ENCODE peak calls at places on chromosomes 2 and 18, in seven cellular contexts. W is fibroblast of lung, E is cardiac fibroblast, T is GM13976, Z is body of pancreas, N is AG09319, L is RWPE2. U is an unnamed sample.
A peak's percentile ranks its signal among the peaks of the same experiment; 100 is the strongest.

GRCh38 chr2:100013892-100014677 is 128.3 kb downstream of the AFF3 start:
- DNase-seq in E (peak; percentile 65), L (peak; percentile 79), N (peak; percentile 98), T (no peak), W (peak; percentile 98), Z (peak; percentile 10), U (no peak)

GRCh38 chr18:64615047-64615446 is 466.2 kb upstream of the LINC00305 start:
- DNase-seq in Z (no peak), L (no peak), W (no peak), T (no peak), E (no peak), N (no peak), U (no peak)

GRCh38 chr2:127157651-127158460 is 50.9 kb upstream of the BIN1 start:
- DNase-seq in Z (no peak), T (no peak), W (peak; percentile 45), L (no peak), E (peak; percentile 42), N (no peak), U (peak; percentile 16)

GRCh38 chr18:27839141-27839540 is 337.8 kb downstream of the CDH2 start:
- DNase-seq in T (no peak), N (no peak), W (no peak), L (peak; percentile 84), E (peak; percentile 58), Z (no peak), U (no peak)

GRCh38 chr2:227788556-227788955 is 25.1 kb upstream of the CCL20 start:
- DNase-seq in L (no peak), E (peak; percentile 75), W (no peak), N (no peak), Z (no peak), T (no peak), U (no peak)

GRCh38 chr2:214484239-214484638 is 73.4 kb downstream of the VWC2L start:
- DNase-seq in N (no peak), W (no peak), T (no peak), Z (no peak), L (no peak), E (no peak), U (no peak)

GRCh38 chr2:102939207-102939606 is 177.4 kb downstream of the TMEM182 start:
- DNase-seq in W (no peak), L (no peak), T (no peak), E (no peak), Z (no peak), N (no peak), U (no peak)

GRCh38 chr2:26933638-26934334 is 36.7 kb upstream of the MAPRE3 start:
- DNase-seq in Z (no peak), E (no peak), L (no peak), N (no peak), W (no peak), T (no peak), U (no peak)

GRCh38 chr2:172878260-172878659 is 142.6 kb downstream of the RAPGEF4 start:
- DNase-seq in L (no peak), E (peak; percentile 44), T (no peak), Z (no peak), N (no peak), W (peak; percentile 44), U (no peak)

GRCh38 chr2:233743464-233744259 is 14.8 kb downstream of the UGT1A3 start:
- DNase-seq in L (no peak), E (no peak), Z (no peak), N (no peak), W (no peak), T (no peak), U (no peak)

GRCh38 chr2:163698857-163699256 is 37.0 kb downstream of the FIGN start:
- DNase-seq in W (no peak), N (no peak), E (no peak), L (no peak), T (no peak), Z (no peak), U (no peak)

GRCh38 chr2:150165479-150165878 is 322.0 kb downstream of the RND3 start:
- DNase-seq in E (peak; percentile 53), T (no peak), W (no peak), L (no peak), N (no peak), Z (no peak), U (no peak)

GRCh38 chr18:58180172-58180571 is 136.1 kb downstream of the NEDD4L start:
- DNase-seq in W (no peak), E (no peak), N (no peak), T (no peak), Z (peak; percentile 26), L (no peak), U (no peak)

GRCh38 chr18:54127759-54128378 is 96.6 kb downstream of the MBD2 start:
- DNase-seq in L (no peak), W (peak; percentile 68), N (no peak), T (peak; percentile 38), Z (no peak), E (peak; percentile 70), U (peak; percentile 44)

GRCh38 chr2:140586379-140586778 is 1544.4 kb downstream of the LRP1B start:
- DNase-seq in T (peak; percentile 22), Z (peak; percentile 9), E (peak; percentile 28), L (no peak), W (peak; percentile 8), N (no peak), U (no peak)

GRCh38 chr2:197675711-197676188 is 363 bp upstream of the RFTN2 start:
- DNase-seq in W (peak; percentile 88), E (peak; percentile 81), L (no peak), Z (no peak), N (no peak), T (no peak), U (no peak)

GRCh38 chr18:58581265-58581664 is 47.6 kb downstream of the ALPK2 start:
- DNase-seq in W (peak; percentile 65), N (peak; percentile 70), T (no peak), E (peak; percentile 79), Z (no peak), L (no peak), U (no peak)

GRCh38 chr2:41698787-41699422 is 348.9 kb upstream of the PKDCC start:
- DNase-seq in T (peak; percentile 43), Z (peak; percentile 8), N (no peak), E (peak; percentile 49), W (peak; percentile 17), L (no peak), U (peak; percentile 37)

GRCh38 chr2:128362186-128362888 is 43.7 kb upstream of the HS6ST1 start:
- DNase-seq in Z (no peak), T (no peak), E (no peak), L (no peak), N (no peak), W (no peak), U (no peak)

GRCh38 chr2:23384551-23385349 is at the start of gene KLHL29:
- DNase-seq in N (no peak), E (peak; percentile 80), Z (peak; percentile 78), L (no peak), W (peak; percentile 70), T (peak; percentile 92), U (peak; percentile 69)

GRCh38 chr2:85790032-85790431 is 36.2 kb downstream of the ATOH8 start:
- DNase-seq in E (no peak), N (no peak), W (no peak), T (no peak), L (peak; percentile 11), Z (no peak), U (no peak)

GRCh38 chr2:64634338-64635267 is 19.1 kb downstream of the SERTAD2 start:
- DNase-seq in W (peak; percentile 92), Z (peak; percentile 49), E (peak; percentile 35), N (no peak), T (no peak), L (no peak), U (no peak)

GRCh38 chr2:218662827-218663226 is 3.3 kb downstream of the BCS1L start:
- DNase-seq in L (no peak), T (no peak), E (no peak), W (no peak), N (no peak), Z (no peak), U (no peak)

GRCh38 chr2:151943461-151943860 is 115.2 kb upstream of the ARL5A start:
- DNase-seq in Z (no peak), L (no peak), E (no peak), W (no peak), N (no peak), T (no peak), U (no peak)

GRCh38 chr2:85794491-85795121 is 40.8 kb downstream of the ATOH8 start:
- DNase-seq in L (no peak), E (peak; percentile 22), W (no peak), T (no peak), Z (no peak), N (no peak), U (no peak)

GRCh38 chr2:240149943-240150784 is 9.7 kb upstream of the OTOS start:
- DNase-seq in Z (peak; percentile 16), W (peak; percentile 20), N (no peak), E (peak; percentile 45), L (no peak), T (peak; percentile 85), U (peak; percentile 51)

GRCh38 chr18:12843420-12844346 is 40.4 kb downstream of the PTPN2 start:
- DNase-seq in N (no peak), L (no peak), E (no peak), W (no peak), Z (no peak), T (no peak), U (no peak)
- TF ChIP-seq CTCF in N (no peak), L (no peak), E (no peak), W (no peak), Z (no peak), T (no peak), U (no peak)

GRCh38 chr2:204177977-204178522 is 241.5 kb downstream of the ICOS start:
- DNase-seq in W (peak; percentile 9), L (no peak), N (no peak), T (peak; percentile 37), E (peak; percentile 16), Z (peak; percentile 40), U (peak; percentile 85)
- TF ChIP-seq CTCF in W (peak; percentile 49), L (peak; percentile 27), N (peak; percentile 49), T (peak; percentile 27), E (peak; percentile 45), Z (peak; percentile 61), U (peak; percentile 75)

GRCh38 chr2:231245253-231246094 is 47.0 kb downstream of the ARMC9 start:
- DNase-seq in N (no peak), E (peak; percentile 13), W (peak; percentile 16), T (no peak), L (no peak), Z (peak; percentile 25), U (no peak)
- TF ChIP-seq CTCF in N (no peak), E (no peak), W (no peak), T (peak; percentile 25), L (no peak), Z (peak; percentile 13), U (no peak)

GRCh38 chr2:203858176-203858575 is 9.4 kb upstream of the CTLA4 start:
- DNase-seq in T (no peak), E (no peak), L (no peak), W (no peak), Z (no peak), N (no peak), U (peak; percentile 55)
- TF ChIP-seq CTCF in T (no peak), E (no peak), L (no peak), W (no peak), Z (no peak), N (no peak), U (no peak)

DNA sequence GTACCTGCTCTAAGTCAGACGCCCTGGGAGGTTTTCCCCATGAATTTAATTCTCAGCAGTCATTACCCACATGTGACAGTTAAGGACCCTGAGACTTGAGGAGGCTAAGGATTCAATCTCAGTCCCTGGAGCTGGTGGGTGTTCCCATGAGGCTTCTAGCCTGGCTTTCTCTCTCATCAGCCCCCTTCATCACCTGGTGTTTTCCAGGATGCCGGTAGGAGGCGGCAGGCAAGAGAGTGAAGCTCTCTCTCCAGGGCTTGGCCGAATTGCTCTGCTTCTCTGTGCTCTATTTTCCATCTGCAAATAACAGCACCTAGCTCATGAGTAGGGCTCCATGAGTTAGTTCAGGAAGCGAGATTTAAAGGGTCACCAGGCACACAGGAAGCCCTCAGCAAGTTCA is 241.9 kb downstream of the PTPRM start:
- DNase-seq in W (no peak), T (no peak), Z (no peak), N (no peak), L (no peak), E (no peak), U (no peak)
- TF ChIP-seq CTCF in W (no peak), T (no peak), Z (no peak), N (no peak), L (no peak), E (no peak), U (no peak)